ENCODE peak calls at places on chromosomes 3 and 15, in four cellular contexts. N is T-helper 2 cell, E is tibial artery, W is psoas muscle. C is an unnamed sample.
A peak's percentile ranks its signal among the peaks of the same experiment; 100 is the strongest.

GRCh38 chr15:43794269-43795037 is 2.3 kb downstream of the SERF2 start:
- DNase-seq in N (no peak), E (no peak), W (peak; percentile 53), C (no peak)

GRCh38 chr3:177126015-177126773 is 71.1 kb downstream of the TBL1XR1 start:
- DNase-seq in N (no peak), E (no peak), W (no peak), C (no peak)

GRCh38 chr3:186241910-186242821 is 119.9 kb downstream of the DGKG start:
- DNase-seq in N (no peak), E (peak; percentile 77), W (peak; percentile 72), C (peak; percentile 91)

GRCh38 chr3:8386221-8386620 is 115.4 kb upstream of the LMCD1 start:
- DNase-seq in N (no peak), E (no peak), W (no peak), C (no peak)

GRCh38 chr3:149784064-149784704 is 8.2 kb downstream of the ANKUB1 start:
- DNase-seq in N (no peak), E (no peak), W (no peak), C (no peak)

GRCh38 chr3:9168230-9168629 is 81.2 kb downstream of the SRGAP3 start:
- DNase-seq in N (no peak), E (no peak), W (no peak), C (peak; percentile 56)

GRCh38 chr3:99471353-99472323 is 166.8 kb upstream of the COL8A1 start:
- DNase-seq in N (no peak), E (peak; percentile 90), W (peak; percentile 47), C (no peak)

GRCh38 chr3:159858650-159859049 is 130.0 kb upstream of the IL12A start:
- DNase-seq in N (no peak), E (no peak), W (no peak), C (no peak)

GRCh38 chr3:108838411-108838810 is 15.8 kb downstream of the TRAT1 start:
- DNase-seq in N (no peak), E (no peak), W (no peak), C (no peak)

GRCh38 chr3:14602006-14602803 is 49.4 kb upstream of the CCDC174 start:
- DNase-seq in N (no peak), E (peak; percentile 60), W (no peak), C (no peak)

GRCh38 chr15:37873336-37873735 is 61.1 kb upstream of the TMCO5A start:
- DNase-seq in N (no peak), E (no peak), W (no peak), C (no peak)

GRCh38 chr15:31296304-31297220 is 30.1 kb upstream of the KLF13 start:
- DNase-seq in N (no peak), E (no peak), W (no peak), C (no peak)

GRCh38 chr3:159624616-159625015 is 364.0 kb upstream of the IL12A start:
- DNase-seq in N (no peak), E (no peak), W (no peak), C (no peak)

GRCh38 chr3:136750922-136751258 is 1.3 kb downstream of the STAG1 start:
- DNase-seq in N (no peak), E (no peak), W (no peak), C (no peak)

GRCh38 chr3:4416427-4416826 is 50.6 kb downstream of the SUMF1 start:
- DNase-seq in N (no peak), E (no peak), W (no peak), C (no peak)

GRCh38 chr3:112074616-112075497 is 11.3 kb upstream of the C3orf52 start:
- DNase-seq in N (no peak), E (no peak), W (no peak), C (no peak)

GRCh38 chr3:53219897-53220483 is 35.8 kb downstream of the TKT start:
- DNase-seq in N (peak; percentile 44), E (peak; percentile 89), W (peak; percentile 81), C (peak; percentile 94)

GRCh38 chr15:70200511-70200991 is 102.8 kb upstream of the TLE3 start:
- DNase-seq in N (no peak), E (peak; percentile 50), W (peak; percentile 41), C (peak; percentile 74)

GRCh38 chr3:31213869-31214486 is 318.7 kb upstream of the STT3B start:
- DNase-seq in N (no peak), E (no peak), W (no peak), C (no peak)

GRCh38 chr3:41075958-41076357 is 123.3 kb upstream of the CTNNB1 start:
- DNase-seq in N (no peak), E (peak; percentile 69), W (peak; percentile 47), C (no peak)

GRCh38 chr3:52088445-52089367 is 32.3 kb upstream of the DUSP7 start:
- DNase-seq in N (no peak), E (peak; percentile 78), W (no peak), C (no peak)

GRCh38 chr3:166071831-166072230 is 234.6 kb upstream of the BCHE start:
- DNase-seq in N (no peak), E (no peak), W (no peak), C (no peak)